ENCODE peak calls at places on chromosomes 4 and X, in four cellular contexts. B is K562, U is HepG2, R is GM12878. Z is an unnamed sample.

GRCh38 chr4:67030636-67031035 is 514.7 kb downstream of the CENPC start:
- DNase-seq in U (no peak), B (no peak), R (no peak), Z (no peak)

GRCh38 chr4:93646225-93646930 is 182.2 kb upstream of the ATOH1 start:
- DNase-seq in R (no peak), B (no peak), U (no peak), Z (no peak)

GRCh38 chr4:188780028-188780427 is 640.8 kb downstream of the TRIML1 start:
- DNase-seq in R (no peak), B (no peak), U (no peak), Z (no peak)

GRCh38 chrX:24158881-24159280 is 9.4 kb downstream of the ZFX start:
- DNase-seq in R (no peak), B (no peak), U (no peak), Z (no peak)

GRCh38 chr4:125489952-125490690 is 175.4 kb downstream of the FAT4 start:
- DNase-seq in R (no peak), B (no peak), U (no peak), Z (no peak)

GRCh38 chr4:15577508-15577907 is 77.6 kb downstream of the FBXL5 start:
- DNase-seq in R (no peak), B (no peak), U (no peak), Z (no peak)

GRCh38 chrX:9928083-9928482 is 39.1 kb upstream of the CLDN34 start:
- DNase-seq in R (no peak), B (no peak), U (no peak), Z (peak; percentile 69)

GRCh38 chr4:159002950-159003349 is 99.9 kb upstream of the RAPGEF2 start:
- DNase-seq in U (no peak), R (no peak), B (no peak), Z (no peak)

GRCh38 chr4:25662306-25662705 is 6.7 kb downstream of the SLC34A2 start:
- DNase-seq in R (no peak), B (no peak), U (no peak), Z (no peak)

GRCh38 chr4:48804584-48805301 is 24.7 kb upstream of the FRYL start:
- DNase-seq in R (no peak), U (peak; percentile 4), B (peak; percentile 52), Z (no peak)

GRCh38 chr4:3237711-3238560 is 11.0 kb upstream of the MSANTD1 start:
- DNase-seq in R (no peak), U (no peak), B (no peak), Z (peak; percentile 46)

GRCh38 chrX:107654778-107655761 is 26.8 kb downstream of the PRPS1 start:
- DNase-seq in R (no peak), U (peak; percentile 33), B (peak; percentile 75), Z (peak; percentile 50)

GRCh38 chr4:145404754-145405153 is 76.9 kb upstream of the SMAD1 start:
- DNase-seq in R (no peak), U (no peak), B (no peak), Z (no peak)
- H3K27ac ChIP-seq in R (no peak overlapping the region), U (no peak overlapping the region), B (no peak overlapping the region), Z (no peak overlapping the region)

GRCh38 chr4:80173841-80174240 is 23.5 kb upstream of the PRDM8 start:
- DNase-seq in B (no peak), R (no peak), U (no peak), Z (no peak)
- TF ChIP-seq BRCA1 in B (no peak), R (no peak), U (no peak), Z (no peak)

GRCh38 chr4:173403051-173403450 is 4.1 kb upstream of the SCRG1 start:
- DNase-seq in R (no peak), B (no peak), U (no peak), Z (no peak)

GRCh38 chr4:173399016-173399415 is at the start of gene SCRG1:
- DNase-seq in R (no peak), U (no peak), B (no peak), Z (no peak)

GRCh38 chr4:173397604-173398003 is 1.3 kb downstream of the SCRG1 start:
- DNase-seq in U (no peak), R (no peak), B (no peak), Z (no peak)

DNA sequence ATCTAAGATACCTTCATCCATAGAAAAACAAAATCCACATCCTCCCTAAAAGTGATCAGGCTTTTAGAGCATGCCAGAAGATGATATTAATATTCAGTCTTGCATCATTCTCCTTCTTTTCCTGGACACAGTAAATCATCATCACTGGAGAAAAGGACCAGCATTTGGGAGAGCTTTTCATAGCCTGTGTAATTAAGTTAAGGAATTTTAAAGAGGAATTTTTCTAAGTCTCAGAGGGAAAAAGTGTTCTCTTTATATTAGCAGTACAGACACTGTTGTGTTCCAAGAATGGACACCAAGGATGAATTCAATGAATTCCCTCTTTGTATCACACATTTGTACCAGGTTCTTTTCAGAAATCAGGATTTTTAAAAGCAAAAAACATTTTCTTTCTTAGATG is 665 bp downstream of the SCRG1 start:
- DNase-seq in R (no peak), U (no peak), B (no peak), Z (no peak)
- H3K27ac ChIP-seq in R (no peak overlapping the region), U (no peak overlapping the region), B (no peak overlapping the region), Z (no peak overlapping the region)

DNA sequence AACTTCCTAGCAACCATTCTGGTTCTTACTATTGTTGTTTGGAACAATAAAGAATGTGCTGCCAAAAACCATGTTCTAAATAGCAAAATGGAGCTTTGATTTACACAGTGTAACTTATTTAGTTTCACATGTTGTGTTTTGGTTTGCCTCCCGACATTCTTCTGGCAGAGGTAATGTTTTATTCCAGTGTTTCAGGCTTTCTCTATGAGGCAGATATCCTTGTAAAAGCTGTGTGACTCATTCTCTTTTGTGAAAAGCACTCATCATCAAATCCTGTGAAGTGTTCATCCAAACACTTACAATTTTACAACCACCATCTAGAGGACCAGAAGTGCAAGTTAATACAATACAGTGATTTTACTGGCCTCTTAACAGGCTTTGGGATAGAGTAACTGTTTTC is 219.0 kb upstream of the GIMD1 start:
- DNase-seq in R (no peak), B (no peak), U (no peak), Z (no peak)
- TF ChIP-seq BRCA1 in R (no peak), B (no peak), U (no peak), Z (no peak)

GRCh38 chr4:185847352-185848078 is 35.5 kb upstream of the SORBS2 start:
- DNase-seq in R (no peak), U (peak; percentile 36), B (no peak), Z (no peak)

GRCh38 chr4:185853841-185854240 is 41.8 kb upstream of the SORBS2 start:
- DNase-seq in B (no peak), U (no peak), R (no peak), Z (no peak)

GRCh38 chr4:185846550-185847210 is 34.7 kb upstream of the SORBS2 start:
- DNase-seq in R (no peak), U (no peak), B (no peak), Z (no peak)

GRCh38 chr4:185845966-185846365 is 34.0 kb upstream of the SORBS2 start:
- DNase-seq in B (no peak), R (no peak), U (no peak), Z (no peak)

DNA sequence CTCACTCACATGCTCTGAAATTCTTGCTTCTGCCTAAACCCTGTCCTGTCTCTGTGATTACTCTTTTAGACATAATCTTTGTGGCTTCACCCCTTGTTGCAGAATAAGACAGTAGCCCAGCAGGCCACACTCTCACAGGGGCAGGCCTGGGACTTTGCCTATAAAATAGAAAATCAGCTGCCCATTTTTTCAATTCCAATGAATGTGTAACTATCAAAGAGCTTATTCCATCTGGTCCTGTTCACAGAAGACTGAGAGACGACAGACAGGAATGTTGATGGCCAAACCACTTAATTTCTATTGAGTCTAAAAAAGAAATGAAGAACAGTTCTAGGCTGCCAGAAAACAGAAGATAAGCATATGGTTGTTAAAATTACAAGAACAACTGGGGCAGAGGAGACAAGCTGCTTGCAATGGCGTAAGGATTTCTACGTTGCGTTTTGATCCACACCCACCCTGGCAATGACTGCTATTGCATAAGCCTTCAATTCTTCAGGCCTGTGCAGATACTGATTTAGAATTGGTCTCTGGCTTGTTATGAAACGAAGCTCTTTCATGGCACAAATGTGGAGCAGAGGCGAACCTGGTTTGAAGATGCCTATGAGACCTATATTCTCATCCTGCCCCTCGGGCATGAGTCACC is 37.7 kb upstream of the SORBS2 start:
- DNase-seq in B (no peak), R (no peak), U (no peak), Z (no peak)
- H3K27ac ChIP-seq in B (no peak overlapping the region), R (no peak overlapping the region), U (no peak overlapping the region), Z (no peak overlapping the region)

DNA sequence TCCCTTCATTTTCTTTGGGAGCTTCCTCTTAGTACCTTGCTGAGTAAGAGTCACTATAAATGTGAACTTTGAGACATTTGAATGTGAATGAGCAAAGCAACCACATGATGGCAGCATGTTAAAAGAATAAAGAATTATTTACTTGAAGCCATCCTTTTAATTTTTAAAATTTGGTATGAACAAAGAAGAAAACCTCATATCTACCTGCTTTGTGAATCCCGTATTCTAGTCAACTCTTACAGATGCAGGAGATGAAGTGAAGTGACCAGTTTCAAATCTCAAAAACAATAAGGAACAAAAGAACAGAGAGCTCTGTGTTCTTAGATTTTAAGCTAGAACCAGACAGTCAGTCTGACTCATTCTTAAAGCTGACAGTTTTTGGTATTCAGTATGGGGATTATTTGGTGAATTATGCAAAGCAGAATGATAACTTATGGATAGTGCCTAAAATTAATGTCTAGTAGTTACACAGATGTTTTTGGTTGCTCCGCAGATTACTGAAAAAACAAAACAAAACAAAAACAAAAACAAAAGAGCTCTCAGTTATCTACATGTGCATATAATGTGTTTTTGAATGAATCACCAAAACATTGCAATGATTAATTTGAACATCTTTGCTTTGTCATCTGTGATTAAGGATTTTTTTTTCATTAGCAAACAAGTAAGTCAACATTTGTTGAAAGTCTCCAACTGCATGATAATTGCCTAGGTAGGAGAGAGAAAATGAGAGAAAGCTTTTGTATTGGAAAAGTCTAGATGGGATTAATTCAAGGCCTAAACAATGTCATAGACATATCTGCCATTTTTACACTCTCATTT is 48.2 kb upstream of the H2AZ1 start:
- DNase-seq in U (peak; percentile 9), B (peak; percentile 20), R (peak; percentile 2), Z (no peak)
- TF ChIP-seq BRCA1 in U (no peak), B (no peak), R (no peak), Z (no peak)

GRCh38 chr4:143374771-143375170 is 38.1 kb downstream of the GAB1 start:
- DNase-seq in R (no peak), U (no peak), B (no peak), Z (no peak)

GRCh38 chr4:143375326-143376073 is 38.8 kb downstream of the GAB1 start:
- DNase-seq in U (peak; percentile 17), R (no peak), B (peak; percentile 57), Z (no peak)

GRCh38 chr4:143369556-143369955 is 32.9 kb downstream of the GAB1 start:
- DNase-seq in B (no peak), U (no peak), R (no peak), Z (no peak)

GRCh38 chr4:143367863-143368262 is 31.2 kb downstream of the GAB1 start:
- DNase-seq in R (no peak), U (no peak), B (no peak), Z (no peak)

DNA sequence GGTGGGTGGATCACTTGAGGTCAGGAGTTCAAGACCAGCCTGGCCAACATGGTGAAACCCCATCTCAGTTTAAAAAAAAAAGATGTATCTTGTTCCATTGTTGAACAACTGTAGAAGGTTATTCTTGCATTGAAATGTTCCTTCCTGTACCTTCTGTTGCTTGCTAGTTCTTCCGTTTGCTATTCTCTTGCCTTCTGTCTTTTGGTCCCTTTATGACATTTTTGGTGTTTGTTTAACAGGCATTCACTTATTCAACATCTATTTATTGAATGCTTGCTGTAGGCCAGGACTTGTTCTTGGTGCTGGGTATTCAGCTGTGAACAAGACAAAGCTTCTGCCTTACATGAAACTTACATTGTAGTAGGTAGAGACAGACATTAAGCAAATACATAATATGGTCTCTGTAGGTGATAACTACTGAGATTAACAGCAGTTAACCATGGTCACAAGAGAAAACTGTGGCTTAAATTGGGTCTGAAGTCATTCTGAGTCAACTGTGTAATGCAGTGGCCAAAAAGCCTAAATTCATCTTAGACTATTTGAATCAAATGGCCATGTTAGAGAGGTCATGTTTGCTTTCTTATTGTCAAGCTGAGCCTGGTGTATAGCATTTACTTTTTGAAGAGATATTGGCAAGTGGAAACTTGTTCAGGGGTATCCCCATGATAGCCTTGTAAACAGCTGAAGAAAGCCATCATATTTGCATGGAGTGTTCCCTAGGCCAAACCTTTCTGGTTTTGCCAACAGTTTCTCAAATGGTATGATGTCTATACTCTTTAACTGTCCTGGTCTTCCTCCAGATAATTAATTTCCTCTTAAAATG is 35.6 kb downstream of the GAB1 start:
- DNase-seq in B (no peak), R (peak; percentile 65), U (no peak), Z (no peak)
- H3K27ac ChIP-seq in B (no peak overlapping the region), R (peak overlapping the region; percentile 34), U (no peak overlapping the region), Z (no peak overlapping the region)

Z was measured in H1.